ENCODE peak calls at places on chromosomes 11 and 22, in nine cellular contexts. W is pancreas, A is B cell, X is tibial artery, C is fibroblast of villous mesenchyme, H is uterus, E is GM06990, J is suprapubic skin, O is epithelial cell of esophagus. F is an unnamed sample.

GRCh38 chr22:16959345-16959930 is 48.6 kb downstream of the GAB4 start:
- DNase-seq in W (no peak), A (no peak), X (no peak), C (no peak), H (no peak), E (no peak), J (no peak), O (no peak), F (no peak)

GRCh38 chr11:64000026-64000739 is 13.9 kb downstream of the OTUB1 start:
- DNase-seq in W (peak), A (peak), X (peak), C (peak), H (peak), E (peak), J (no peak), O (peak), F (peak)

GRCh38 chr11:58003036-58003435 is 20.6 kb upstream of the OR9Q1 start:
- DNase-seq in W (no peak), A (no peak), X (no peak), C (no peak), H (no peak), E (no peak), J (no peak), O (no peak), F (no peak)

GRCh38 chr11:96328395-96329010 is 14.5 kb downstream of the MAML2 start:
- DNase-seq in W (no peak), A (no peak), X (no peak), C (peak), H (no peak), E (no peak), J (no peak), O (peak), F (no peak)

GRCh38 chr11:74171630-74172465 is 759 bp downstream of the PPME1 start:
- DNase-seq in W (no peak), A (no peak), X (no peak), C (no peak), H (no peak), E (no peak), J (no peak), O (peak), F (no peak)

GRCh38 chr22:50202130-50202671 is 1.4 kb downstream of the SELENOO start:
- DNase-seq in W (peak), A (no peak), X (no peak), C (no peak), H (no peak), E (no peak), J (no peak), O (no peak), F (no peak)

GRCh38 chr11:92978226-92979111 is 9.0 kb downstream of the MTNR1B start:
- DNase-seq in W (no peak), A (no peak), X (no peak), C (no peak), H (no peak), E (no peak), J (no peak), O (peak), F (no peak)

GRCh38 chr22:40452730-40453487 is 82.5 kb downstream of the SGSM3 start:
- DNase-seq in W (no peak), A (no peak), X (no peak), C (peak), H (no peak), E (no peak), J (no peak), O (peak), F (no peak)

GRCh38 chr11:61353109-61354067 is 8.3 kb downstream of the CYB561A3 start:
- DNase-seq in W (no peak), A (peak), X (no peak), C (no peak), H (no peak), E (no peak), J (no peak), O (no peak), F (no peak)

GRCh38 chr22:35126993-35127392 is 61.0 kb downstream of the ISX start:
- DNase-seq in W (no peak), A (no peak), X (no peak), C (no peak), H (no peak), E (peak), J (no peak), O (no peak), F (no peak)

GRCh38 chr11:77267910-77268309 is 33.6 kb downstream of the GDPD4 start:
- DNase-seq in W (no peak), A (no peak), X (no peak), C (peak), H (no peak), E (no peak), J (no peak), O (peak), F (no peak)
- TF ChIP-seq CTCF in W (no peak), A (no peak), X (no peak), C (no peak), H (no peak), E (no peak), J (no peak), O (no peak), F (no peak)

GRCh38 chr11:120632579-120632978 is 121.0 kb downstream of the GRIK4 start:
- DNase-seq in W (no peak), A (no peak), X (no peak), C (no peak), H (no peak), E (no peak), J (no peak), O (no peak), F (no peak)
- TF ChIP-seq CTCF in W (no peak), A (no peak), X (no peak), C (peak), H (no peak), E (peak), J (no peak), O (no peak), F (no peak)

GRCh38 chr11:7694953-7695271 is 11.4 kb downstream of the OVCH2 start:
- DNase-seq in W (no peak), A (no peak), X (no peak), C (no peak), H (no peak), E (no peak), J (no peak), O (no peak), F (no peak)
- TF ChIP-seq CTCF in W (no peak), A (no peak), X (no peak), C (no peak), H (no peak), E (no peak), J (no peak), O (no peak), F (peak)

GRCh38 chr22:36334081-36334831 is 53.5 kb downstream of the MYH9 start:
- DNase-seq in W (peak), A (no peak), X (no peak), C (no peak), H (no peak), E (no peak), J (no peak), O (peak), F (no peak)
- TF ChIP-seq CTCF in W (no peak), A (no peak), X (no peak), C (peak), H (no peak), E (peak), J (no peak), O (peak), F (no peak)